ENCODE peak calls at places on chromosomes 11 and 22, in ten cellular contexts. One of them, this sample, is unnamed.

GRCh38 chr22:47367993-47368945 is 605.8 kb downstream of the TBC1D22A start:
- DNase-seq in tibial artery: no peak
- DNase-seq in small intestine: no peak
- DNase-seq in kidney: no peak
- DNase-seq in H1: no peak
- DNase-seq in neural progenitor cell: no peak
- DNase-seq in RWPE2: peak; percentile 40
- DNase-seq in ovary: no peak
- DNase-seq in mucosa of descending colon: no peak
- DNase-seq in pancreas: no peak
- DNase-seq in this sample: no peak

GRCh38 chr22:30778261-30778660 is 83.6 kb downstream of the OSBP2 start:
- DNase-seq in tibial artery: no peak
- DNase-seq in small intestine: no peak
- DNase-seq in kidney: no peak
- DNase-seq in H1: no peak
- DNase-seq in neural progenitor cell: no peak
- DNase-seq in RWPE2: no peak
- DNase-seq in ovary: no peak
- DNase-seq in mucosa of descending colon: no peak
- DNase-seq in pancreas: no peak
- DNase-seq in this sample: no peak

GRCh38 chr11:10592331-10592730 is 23.9 kb upstream of the LYVE1 start:
- DNase-seq in tibial artery: no peak
- DNase-seq in small intestine: no peak
- DNase-seq in kidney: no peak
- DNase-seq in H1: no peak
- DNase-seq in neural progenitor cell: no peak
- DNase-seq in RWPE2: no peak
- DNase-seq in ovary: no peak
- DNase-seq in mucosa of descending colon: no peak
- DNase-seq in pancreas: no peak
- DNase-seq in this sample: peak; percentile 85

GRCh38 chr22:22894740-22895731 is 7.4 kb downstream of the IGLL5 start:
- DNase-seq in tibial artery: peak; percentile 15
- DNase-seq in small intestine: no peak
- DNase-seq in kidney: no peak
- DNase-seq in H1: no peak
- DNase-seq in neural progenitor cell: no peak
- DNase-seq in RWPE2: no peak
- DNase-seq in ovary: peak; percentile 12
- DNase-seq in mucosa of descending colon: no peak
- DNase-seq in pancreas: no peak
- DNase-seq in this sample: no peak

GRCh38 chr11:74948546-74948897 is 369 bp downstream of the XRRA1 start:
- DNase-seq in tibial artery: no peak
- DNase-seq in small intestine: no peak
- DNase-seq in kidney: no peak
- DNase-seq in H1: no peak
- DNase-seq in neural progenitor cell: no peak
- DNase-seq in RWPE2: no peak
- DNase-seq in ovary: no peak
- DNase-seq in mucosa of descending colon: no peak
- DNase-seq in pancreas: no peak
- DNase-seq in this sample: no peak

GRCh38 chr11:57903441-57904123 is 120.1 kb upstream of the OR9Q1 start:
- DNase-seq in tibial artery: no peak
- DNase-seq in small intestine: peak; percentile 87
- DNase-seq in kidney: peak; percentile 93
- DNase-seq in H1: no peak
- DNase-seq in neural progenitor cell: no peak
- DNase-seq in RWPE2: peak; percentile 70
- DNase-seq in ovary: no peak
- DNase-seq in mucosa of descending colon: peak; percentile 70
- DNase-seq in pancreas: peak; percentile 8
- DNase-seq in this sample: peak; percentile 91

GRCh38 chr11:75733346-75734107 is 15.9 kb downstream of the MOGAT2 start:
- DNase-seq in tibial artery: no peak
- DNase-seq in small intestine: peak; percentile 88
- DNase-seq in kidney: no peak
- DNase-seq in H1: no peak
- DNase-seq in neural progenitor cell: peak; percentile 39
- DNase-seq in RWPE2: no peak
- DNase-seq in ovary: no peak
- DNase-seq in mucosa of descending colon: no peak
- DNase-seq in pancreas: no peak
- DNase-seq in this sample: peak; percentile 9

GRCh38 chr11:26944866-26945664 is 48.8 kb upstream of the FIBIN start:
- DNase-seq in tibial artery: no peak
- DNase-seq in small intestine: no peak
- DNase-seq in kidney: no peak
- DNase-seq in H1: no peak
- DNase-seq in neural progenitor cell: no peak
- DNase-seq in RWPE2: no peak
- DNase-seq in ovary: no peak
- DNase-seq in mucosa of descending colon: no peak
- DNase-seq in pancreas: no peak
- DNase-seq in this sample: no peak

GRCh38 chr11:43067681-43068080 is 244.1 kb upstream of the API5 start:
- DNase-seq in tibial artery: no peak
- DNase-seq in small intestine: no peak
- DNase-seq in kidney: no peak
- DNase-seq in H1: no peak
- DNase-seq in neural progenitor cell: no peak
- DNase-seq in RWPE2: no peak
- DNase-seq in ovary: no peak
- DNase-seq in mucosa of descending colon: no peak
- DNase-seq in pancreas: no peak
- DNase-seq in this sample: no peak

GRCh38 chr11:61134801-61135257 is 26.4 kb downstream of the VPS37C start:
- DNase-seq in tibial artery: no peak
- DNase-seq in small intestine: no peak
- DNase-seq in kidney: peak; percentile 49
- DNase-seq in H1: no peak
- DNase-seq in neural progenitor cell: no peak
- DNase-seq in RWPE2: peak; percentile 29
- DNase-seq in ovary: no peak
- DNase-seq in mucosa of descending colon: no peak
- DNase-seq in pancreas: no peak
- DNase-seq in this sample: no peak

DNA sequence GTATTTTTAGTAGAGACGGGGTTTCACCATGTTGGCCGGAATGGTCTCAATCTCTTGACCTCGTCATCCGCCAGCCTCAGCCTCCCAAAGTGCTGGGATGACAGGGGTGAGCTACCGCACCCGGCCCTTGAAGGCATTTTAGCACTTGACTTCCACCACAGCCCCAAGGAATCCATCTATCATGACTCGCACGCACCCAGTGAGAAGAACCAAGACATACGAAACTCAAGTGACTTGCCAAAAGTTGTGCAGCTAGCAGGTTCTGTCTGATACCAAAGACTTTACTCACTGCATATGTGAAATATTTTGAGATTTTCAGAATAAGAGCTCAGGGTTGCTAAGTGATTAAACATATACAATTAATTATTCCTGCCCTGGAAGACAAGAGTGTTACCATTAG is 21.0 kb downstream of the FLI1 start:
- DNase-seq in tibial artery: no peak
- DNase-seq in small intestine: no peak
- DNase-seq in kidney: peak; percentile 59
- DNase-seq in H1: no peak
- DNase-seq in neural progenitor cell: no peak
- DNase-seq in RWPE2: no peak
- DNase-seq in ovary: no peak
- DNase-seq in mucosa of descending colon: no peak
- DNase-seq in pancreas: no peak
- DNase-seq in this sample: no peak
- H3K4me1 ChIP-seq in tibial artery: peaks cover 31% of the 10 kb centered on the region
- H3K4me1 ChIP-seq in small intestine: peaks cover 22% of the 10 kb centered on the region
- H3K4me1 ChIP-seq in kidney: peaks cover 24% of the 10 kb centered on the region
- H3K4me1 ChIP-seq in H1: peaks cover 5% of the 10 kb centered on the region
- H3K4me1 ChIP-seq in neural progenitor cell: peaks cover 25% of the 10 kb centered on the region
- H3K4me1 ChIP-seq in RWPE2: peaks cover 37% of the 10 kb centered on the region
- H3K4me1 ChIP-seq in ovary: no peaks in the 10 kb centered on the region
- H3K4me1 ChIP-seq in mucosa of descending colon: peaks cover 7% of the 10 kb centered on the region
- H3K4me1 ChIP-seq in pancreas: no peaks in the 10 kb centered on the region
- H3K4me1 ChIP-seq in this sample: no peaks in the 10 kb centered on the region

DNA sequence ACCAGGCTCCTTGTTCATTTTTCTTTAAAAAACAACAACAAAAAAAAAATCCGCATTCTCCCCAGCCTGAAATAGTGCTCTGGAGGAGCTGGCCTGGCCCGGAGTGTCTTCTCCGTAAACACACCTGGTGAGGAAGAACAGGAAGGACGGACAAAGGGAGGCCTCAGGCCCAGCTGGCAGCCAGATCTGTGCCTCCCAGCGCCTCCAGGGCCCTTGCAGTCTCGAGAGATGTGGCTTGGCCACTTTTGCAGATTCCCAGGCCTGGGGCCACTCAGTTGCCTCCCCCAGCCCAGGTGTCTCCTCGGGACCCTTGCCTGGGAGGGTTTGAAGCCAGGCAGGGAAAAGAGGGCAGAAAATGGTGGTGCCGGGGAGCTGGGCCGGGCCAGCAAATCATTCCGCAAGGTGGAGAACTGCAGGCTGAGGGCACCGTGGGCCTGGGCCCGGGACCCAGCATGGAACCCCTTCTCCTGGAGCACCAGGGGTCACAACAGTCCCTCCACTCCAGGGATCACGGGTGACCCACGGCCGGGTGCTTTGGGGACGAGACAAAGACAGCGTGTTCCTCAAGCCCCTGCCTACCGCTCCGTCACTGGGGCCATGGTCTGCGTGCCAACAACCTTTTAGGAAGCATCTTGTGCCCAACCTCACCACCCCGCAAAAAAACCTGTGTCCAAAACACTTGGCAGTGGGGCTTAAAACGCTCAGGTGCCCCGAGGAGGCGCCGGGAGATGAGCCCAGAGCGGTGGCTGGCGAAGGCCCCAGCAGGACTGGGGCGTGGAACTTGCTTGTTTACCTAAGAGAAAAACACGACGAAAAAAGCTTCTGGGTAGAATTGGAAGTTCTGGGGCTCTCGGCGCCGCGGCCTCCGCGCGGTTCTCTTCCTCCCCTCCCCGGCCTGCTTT is 67.1 kb upstream of the WNT7B start:
- DNase-seq in tibial artery: peak; percentile 47
- DNase-seq in small intestine: peak; percentile 49
- DNase-seq in kidney: peak; percentile 84
- DNase-seq in H1: peak; percentile 64
- DNase-seq in neural progenitor cell: no peak
- DNase-seq in RWPE2: peak; percentile 58
- DNase-seq in ovary: peak; percentile 76
- DNase-seq in mucosa of descending colon: peak; percentile 68
- DNase-seq in pancreas: no peak
- DNase-seq in this sample: peak; percentile 53
- H3K4me1 ChIP-seq in tibial artery: peaks cover 68% of the 10 kb centered on the region
- H3K4me1 ChIP-seq in small intestine: peaks cover 3% of the 10 kb centered on the region
- H3K4me1 ChIP-seq in kidney: peaks cover 25% of the 10 kb centered on the region
- H3K4me1 ChIP-seq in H1: peaks cover 7% of the 10 kb centered on the region
- H3K4me1 ChIP-seq in neural progenitor cell: peaks cover 4% of the 10 kb centered on the region
- H3K4me1 ChIP-seq in RWPE2: peaks cover 46% of the 10 kb centered on the region
- H3K4me1 ChIP-seq in ovary: peaks cover 28% of the 10 kb centered on the region
- H3K4me1 ChIP-seq in mucosa of descending colon: peaks cover 27% of the 10 kb centered on the region
- H3K4me1 ChIP-seq in pancreas: peaks cover 56% of the 10 kb centered on the region
- H3K4me1 ChIP-seq in this sample: peaks cover 14% of the 10 kb centered on the region

GRCh38 chr22:26463688-26464087 is 19.9 kb downstream of the HPS4 start:
- DNase-seq in tibial artery: no peak
- DNase-seq in small intestine: no peak
- DNase-seq in kidney: no peak
- DNase-seq in H1: no peak
- DNase-seq in neural progenitor cell: no peak
- DNase-seq in RWPE2: no peak
- DNase-seq in ovary: no peak
- DNase-seq in mucosa of descending colon: no peak
- DNase-seq in pancreas: no peak
- DNase-seq in this sample: no peak

GRCh38 chr22:26462971-26463661 is 20.5 kb downstream of the HPS4 start:
- DNase-seq in tibial artery: no peak
- DNase-seq in small intestine: peak; percentile 21
- DNase-seq in kidney: no peak
- DNase-seq in H1: no peak
- DNase-seq in neural progenitor cell: peak; percentile 66
- DNase-seq in RWPE2: no peak
- DNase-seq in ovary: no peak
- DNase-seq in mucosa of descending colon: no peak
- DNase-seq in pancreas: no peak
- DNase-seq in this sample: peak; percentile 46

GRCh38 chr22:26466196-26466595 is 17.4 kb downstream of the HPS4 start:
- DNase-seq in tibial artery: no peak
- DNase-seq in small intestine: no peak
- DNase-seq in kidney: no peak
- DNase-seq in H1: no peak
- DNase-seq in neural progenitor cell: no peak
- DNase-seq in RWPE2: no peak
- DNase-seq in ovary: no peak
- DNase-seq in mucosa of descending colon: no peak
- DNase-seq in pancreas: no peak
- DNase-seq in this sample: no peak

GRCh38 chr22:26462051-26462450 is 21.5 kb downstream of the HPS4 start:
- DNase-seq in tibial artery: no peak
- DNase-seq in small intestine: no peak
- DNase-seq in kidney: no peak
- DNase-seq in H1: no peak
- DNase-seq in neural progenitor cell: no peak
- DNase-seq in RWPE2: no peak
- DNase-seq in ovary: no peak
- DNase-seq in mucosa of descending colon: no peak
- DNase-seq in pancreas: no peak
- DNase-seq in this sample: no peak

GRCh38 chr22:26464312-26464711 is 19.3 kb downstream of the HPS4 start:
- DNase-seq in tibial artery: no peak
- DNase-seq in small intestine: no peak
- DNase-seq in kidney: no peak
- DNase-seq in H1: no peak
- DNase-seq in neural progenitor cell: no peak
- DNase-seq in RWPE2: no peak
- DNase-seq in ovary: no peak
- DNase-seq in mucosa of descending colon: no peak
- DNase-seq in pancreas: no peak
- DNase-seq in this sample: peak; percentile 66
- H3K4me1 ChIP-seq in tibial artery: no peaks in the 10 kb centered on the region
- H3K4me1 ChIP-seq in small intestine: no peaks in the 10 kb centered on the region
- H3K4me1 ChIP-seq in kidney: peaks cover 15% of the 10 kb centered on the region
- H3K4me1 ChIP-seq in H1: no peaks in the 10 kb centered on the region
- H3K4me1 ChIP-seq in neural progenitor cell: peaks cover 12% of the 10 kb centered on the region
- H3K4me1 ChIP-seq in RWPE2: peaks cover 13% of the 10 kb centered on the region
- H3K4me1 ChIP-seq in ovary: no peaks in the 10 kb centered on the region
- H3K4me1 ChIP-seq in mucosa of descending colon: no peaks in the 10 kb centered on the region
- H3K4me1 ChIP-seq in pancreas: no peaks in the 10 kb centered on the region
- H3K4me1 ChIP-seq in this sample: peaks cover 35% of the 10 kb centered on the region

DNA sequence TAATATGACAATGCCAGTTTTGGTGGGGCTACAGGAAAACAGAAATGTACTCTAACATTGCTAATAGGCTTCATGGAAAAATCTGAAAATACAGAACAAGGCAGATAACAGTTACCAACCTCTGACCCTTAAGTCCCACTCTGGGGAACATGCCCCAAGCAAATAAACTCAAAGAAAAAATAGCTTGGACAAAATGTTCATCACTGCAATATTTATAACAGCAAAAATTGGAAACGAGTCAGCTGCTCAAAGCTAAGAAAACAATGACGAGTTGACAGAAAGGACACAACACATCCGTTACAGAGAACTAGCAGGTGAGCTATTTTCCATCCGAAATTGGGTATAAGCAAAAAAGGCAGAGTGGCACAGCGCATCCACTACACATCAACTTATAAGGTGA is 70.5 kb downstream of the PACSIN2 start:
- DNase-seq in tibial artery: no peak
- DNase-seq in small intestine: no peak
- DNase-seq in kidney: no peak
- DNase-seq in H1: no peak
- DNase-seq in neural progenitor cell: no peak
- DNase-seq in RWPE2: no peak
- DNase-seq in ovary: no peak
- DNase-seq in mucosa of descending colon: no peak
- DNase-seq in pancreas: no peak
- DNase-seq in this sample: no peak
- H3K4me1 ChIP-seq in tibial artery: peaks cover 100% of the 10 kb centered on the region
- H3K4me1 ChIP-seq in small intestine: peaks cover 7% of the 10 kb centered on the region
- H3K4me1 ChIP-seq in kidney: peaks cover 20% of the 10 kb centered on the region
- H3K4me1 ChIP-seq in H1: no peaks in the 10 kb centered on the region
- H3K4me1 ChIP-seq in neural progenitor cell: peaks cover 19% of the 10 kb centered on the region
- H3K4me1 ChIP-seq in RWPE2: peaks cover 44% of the 10 kb centered on the region
- H3K4me1 ChIP-seq in ovary: peaks cover 25% of the 10 kb centered on the region
- H3K4me1 ChIP-seq in mucosa of descending colon: peaks cover 24% of the 10 kb centered on the region
- H3K4me1 ChIP-seq in pancreas: peaks cover 53% of the 10 kb centered on the region
- H3K4me1 ChIP-seq in this sample: peaks cover 22% of the 10 kb centered on the region